ENCODE peak calls at places on chromosomes 5 and 9, in nine cellular contexts. One of them, this sample, is unnamed.

GRCh38 chr5:33299621-33300208 is 141.1 kb upstream of the TARS1 start:
- DNase-seq in CD8-positive, alpha-beta T cell: no peak
- DNase-seq in frontal cortex: no peak
- DNase-seq in anterior cingulate cortex: no peak
- DNase-seq in posterior vena cava: no peak
- DNase-seq in non-pigmented ciliary epithelial cell: no peak
- DNase-seq in heart left ventricle: no peak
- DNase-seq in NCI-H2171 treated with DMSO at 0.1 percent for 48 hours: peak; percentile 21
- DNase-seq in globus pallidus: peak; percentile 44
- DNase-seq in this sample: peak; percentile 12

GRCh38 chr9:136218673-136219072 is 13.7 kb upstream of the LHX3 start:
- DNase-seq in CD8-positive, alpha-beta T cell: no peak
- DNase-seq in frontal cortex: no peak
- DNase-seq in anterior cingulate cortex: no peak
- DNase-seq in posterior vena cava: no peak
- DNase-seq in non-pigmented ciliary epithelial cell: no peak
- DNase-seq in heart left ventricle: no peak
- DNase-seq in NCI-H2171 treated with DMSO at 0.1 percent for 48 hours: no peak
- DNase-seq in globus pallidus: no peak
- DNase-seq in this sample: no peak

GRCh38 chr5:138724470-138725146 is 28.6 kb upstream of the CTNNA1 start:
- DNase-seq in CD8-positive, alpha-beta T cell: no peak
- DNase-seq in frontal cortex: no peak
- DNase-seq in anterior cingulate cortex: no peak
- DNase-seq in posterior vena cava: no peak
- DNase-seq in non-pigmented ciliary epithelial cell: no peak
- DNase-seq in heart left ventricle: peak; percentile 55
- DNase-seq in NCI-H2171 treated with DMSO at 0.1 percent for 48 hours: peak; percentile 43
- DNase-seq in globus pallidus: peak; percentile 33
- DNase-seq in this sample: no peak

GRCh38 chr9:107387401-107387800 is 102.2 kb downstream of the KLF4 start:
- DNase-seq in CD8-positive, alpha-beta T cell: no peak
- DNase-seq in frontal cortex: no peak
- DNase-seq in anterior cingulate cortex: no peak
- DNase-seq in posterior vena cava: no peak
- DNase-seq in non-pigmented ciliary epithelial cell: no peak
- DNase-seq in heart left ventricle: peak; percentile 36
- DNase-seq in NCI-H2171 treated with DMSO at 0.1 percent for 48 hours: peak; percentile 24
- DNase-seq in globus pallidus: no peak
- DNase-seq in this sample: no peak

GRCh38 chr5:126975791-126976190 is 54.6 kb downstream of the MARCHF3 start:
- DNase-seq in CD8-positive, alpha-beta T cell: no peak
- DNase-seq in frontal cortex: no peak
- DNase-seq in anterior cingulate cortex: no peak
- DNase-seq in posterior vena cava: no peak
- DNase-seq in non-pigmented ciliary epithelial cell: no peak
- DNase-seq in heart left ventricle: no peak
- DNase-seq in NCI-H2171 treated with DMSO at 0.1 percent for 48 hours: peak; percentile 73
- DNase-seq in globus pallidus: no peak
- DNase-seq in this sample: no peak

GRCh38 chr5:124623265-124623664 is 123.2 kb downstream of the ZNF608 start:
- DNase-seq in CD8-positive, alpha-beta T cell: no peak
- DNase-seq in frontal cortex: no peak
- DNase-seq in anterior cingulate cortex: no peak
- DNase-seq in posterior vena cava: no peak
- DNase-seq in non-pigmented ciliary epithelial cell: no peak
- DNase-seq in heart left ventricle: no peak
- DNase-seq in NCI-H2171 treated with DMSO at 0.1 percent for 48 hours: no peak
- DNase-seq in globus pallidus: no peak
- DNase-seq in this sample: no peak

GRCh38 chr9:9257999-9258398 is 1354.8 kb downstream of the PTPRD start:
- DNase-seq in CD8-positive, alpha-beta T cell: no peak
- DNase-seq in frontal cortex: no peak
- DNase-seq in anterior cingulate cortex: no peak
- DNase-seq in posterior vena cava: no peak
- DNase-seq in non-pigmented ciliary epithelial cell: no peak
- DNase-seq in heart left ventricle: no peak
- DNase-seq in NCI-H2171 treated with DMSO at 0.1 percent for 48 hours: no peak
- DNase-seq in globus pallidus: no peak
- DNase-seq in this sample: no peak

GRCh38 chr5:11963227-11963626 is 59.0 kb upstream of the CTNND2 start:
- DNase-seq in CD8-positive, alpha-beta T cell: no peak
- DNase-seq in frontal cortex: no peak
- DNase-seq in anterior cingulate cortex: no peak
- DNase-seq in posterior vena cava: no peak
- DNase-seq in non-pigmented ciliary epithelial cell: no peak
- DNase-seq in heart left ventricle: no peak
- DNase-seq in NCI-H2171 treated with DMSO at 0.1 percent for 48 hours: no peak
- DNase-seq in globus pallidus: no peak
- DNase-seq in this sample: no peak

GRCh38 chr5:132237141-132237540 is 9.5 kb upstream of the P4HA2 start:
- DNase-seq in CD8-positive, alpha-beta T cell: no peak
- DNase-seq in frontal cortex: no peak
- DNase-seq in anterior cingulate cortex: no peak
- DNase-seq in posterior vena cava: peak; percentile 57
- DNase-seq in non-pigmented ciliary epithelial cell: no peak
- DNase-seq in heart left ventricle: no peak
- DNase-seq in NCI-H2171 treated with DMSO at 0.1 percent for 48 hours: no peak
- DNase-seq in globus pallidus: no peak
- DNase-seq in this sample: no peak

GRCh38 chr5:176625966-176626875 is 4.1 kb downstream of the SNCB start:
- DNase-seq in CD8-positive, alpha-beta T cell: no peak
- DNase-seq in frontal cortex: no peak
- DNase-seq in anterior cingulate cortex: no peak
- DNase-seq in posterior vena cava: no peak
- DNase-seq in non-pigmented ciliary epithelial cell: no peak
- DNase-seq in heart left ventricle: no peak
- DNase-seq in NCI-H2171 treated with DMSO at 0.1 percent for 48 hours: no peak
- DNase-seq in globus pallidus: no peak
- DNase-seq in this sample: no peak

GRCh38 chr9:110049699-110050450 is 158.1 kb downstream of the C9orf152 start:
- DNase-seq in CD8-positive, alpha-beta T cell: no peak
- DNase-seq in frontal cortex: no peak
- DNase-seq in anterior cingulate cortex: no peak
- DNase-seq in posterior vena cava: peak; percentile 84
- DNase-seq in non-pigmented ciliary epithelial cell: no peak
- DNase-seq in heart left ventricle: peak; percentile 55
- DNase-seq in NCI-H2171 treated with DMSO at 0.1 percent for 48 hours: peak; percentile 35
- DNase-seq in globus pallidus: no peak
- DNase-seq in this sample: no peak

GRCh38 chr9:88583901-88584596 is 49.1 kb downstream of the NXNL2 start:
- DNase-seq in CD8-positive, alpha-beta T cell: no peak
- DNase-seq in frontal cortex: no peak
- DNase-seq in anterior cingulate cortex: no peak
- DNase-seq in posterior vena cava: no peak
- DNase-seq in non-pigmented ciliary epithelial cell: no peak
- DNase-seq in heart left ventricle: no peak
- DNase-seq in NCI-H2171 treated with DMSO at 0.1 percent for 48 hours: no peak
- DNase-seq in globus pallidus: no peak
- DNase-seq in this sample: no peak

GRCh38 chr5:119840175-119840574 is 210.8 kb downstream of the FAM170A start:
- DNase-seq in CD8-positive, alpha-beta T cell: no peak
- DNase-seq in frontal cortex: no peak
- DNase-seq in anterior cingulate cortex: no peak
- DNase-seq in posterior vena cava: no peak
- DNase-seq in non-pigmented ciliary epithelial cell: no peak
- DNase-seq in heart left ventricle: no peak
- DNase-seq in NCI-H2171 treated with DMSO at 0.1 percent for 48 hours: no peak
- DNase-seq in globus pallidus: no peak
- DNase-seq in this sample: no peak

GRCh38 chr5:151150484-151151262 is 6.9 kb downstream of the ANXA6 start:
- DNase-seq in CD8-positive, alpha-beta T cell: peak; percentile 88
- DNase-seq in frontal cortex: no peak
- DNase-seq in anterior cingulate cortex: peak; percentile 45
- DNase-seq in posterior vena cava: no peak
- DNase-seq in non-pigmented ciliary epithelial cell: no peak
- DNase-seq in heart left ventricle: no peak
- DNase-seq in NCI-H2171 treated with DMSO at 0.1 percent for 48 hours: peak; percentile 64
- DNase-seq in globus pallidus: no peak
- DNase-seq in this sample: no peak

GRCh38 chr5:77076961-77077820 is 9.9 kb downstream of the ZBED3 start:
- DNase-seq in CD8-positive, alpha-beta T cell: peak; percentile 50
- DNase-seq in frontal cortex: peak; percentile 81
- DNase-seq in anterior cingulate cortex: peak; percentile 74
- DNase-seq in posterior vena cava: peak; percentile 94
- DNase-seq in non-pigmented ciliary epithelial cell: no peak
- DNase-seq in heart left ventricle: peak; percentile 74
- DNase-seq in NCI-H2171 treated with DMSO at 0.1 percent for 48 hours: no peak
- DNase-seq in globus pallidus: peak; percentile 67
- DNase-seq in this sample: no peak

GRCh38 chr9:97698865-97699264 is 1.7 kb upstream of the XPA start:
- DNase-seq in CD8-positive, alpha-beta T cell: no peak
- DNase-seq in frontal cortex: no peak
- DNase-seq in anterior cingulate cortex: no peak
- DNase-seq in posterior vena cava: peak; percentile 81
- DNase-seq in non-pigmented ciliary epithelial cell: no peak
- DNase-seq in heart left ventricle: no peak
- DNase-seq in NCI-H2171 treated with DMSO at 0.1 percent for 48 hours: no peak
- DNase-seq in globus pallidus: no peak
- DNase-seq in this sample: no peak

GRCh38 chr9:127754099-127754760 is 19.1 kb upstream of the TOR2A start:
- DNase-seq in CD8-positive, alpha-beta T cell: no peak
- DNase-seq in frontal cortex: peak; percentile 61
- DNase-seq in anterior cingulate cortex: peak; percentile 45
- DNase-seq in posterior vena cava: no peak
- DNase-seq in non-pigmented ciliary epithelial cell: no peak
- DNase-seq in heart left ventricle: no peak
- DNase-seq in NCI-H2171 treated with DMSO at 0.1 percent for 48 hours: peak; percentile 80
- DNase-seq in globus pallidus: no peak
- DNase-seq in this sample: no peak

GRCh38 chr9:36141288-36141687 is 4.8 kb downstream of the GLIPR2 start:
- DNase-seq in CD8-positive, alpha-beta T cell: no peak
- DNase-seq in frontal cortex: no peak
- DNase-seq in anterior cingulate cortex: no peak
- DNase-seq in posterior vena cava: peak; percentile 82
- DNase-seq in non-pigmented ciliary epithelial cell: no peak
- DNase-seq in heart left ventricle: no peak
- DNase-seq in NCI-H2171 treated with DMSO at 0.1 percent for 48 hours: no peak
- DNase-seq in globus pallidus: no peak
- DNase-seq in this sample: no peak

GRCh38 chr9:122234022-122234748 is 5.4 kb upstream of the LHX6 start:
- DNase-seq in CD8-positive, alpha-beta T cell: no peak
- DNase-seq in frontal cortex: no peak
- DNase-seq in anterior cingulate cortex: no peak
- DNase-seq in posterior vena cava: no peak
- DNase-seq in non-pigmented ciliary epithelial cell: no peak
- DNase-seq in heart left ventricle: no peak
- DNase-seq in NCI-H2171 treated with DMSO at 0.1 percent for 48 hours: no peak
- DNase-seq in globus pallidus: no peak
- DNase-seq in this sample: no peak

GRCh38 chr5:150489358-150490295 is 18.3 kb upstream of the NDST1 start:
- DNase-seq in CD8-positive, alpha-beta T cell: no peak
- DNase-seq in frontal cortex: peak; percentile 45
- DNase-seq in anterior cingulate cortex: no peak
- DNase-seq in posterior vena cava: no peak
- DNase-seq in non-pigmented ciliary epithelial cell: no peak
- DNase-seq in heart left ventricle: peak; percentile 64
- DNase-seq in NCI-H2171 treated with DMSO at 0.1 percent for 48 hours: no peak
- DNase-seq in globus pallidus: peak; percentile 90
- DNase-seq in this sample: no peak

GRCh38 chr9:122336836-122337560 is 33.8 kb upstream of the PTGS1 start:
- DNase-seq in CD8-positive, alpha-beta T cell: no peak
- DNase-seq in frontal cortex: peak; percentile 28
- DNase-seq in anterior cingulate cortex: no peak
- DNase-seq in posterior vena cava: no peak
- DNase-seq in non-pigmented ciliary epithelial cell: no peak
- DNase-seq in heart left ventricle: no peak
- DNase-seq in NCI-H2171 treated with DMSO at 0.1 percent for 48 hours: no peak
- DNase-seq in globus pallidus: no peak
- DNase-seq in this sample: no peak

GRCh38 chr9:136268318-136268717 is 22.7 kb upstream of the QSOX2 start:
- DNase-seq in CD8-positive, alpha-beta T cell: peak; percentile 15
- DNase-seq in frontal cortex: no peak
- DNase-seq in anterior cingulate cortex: no peak
- DNase-seq in posterior vena cava: no peak
- DNase-seq in non-pigmented ciliary epithelial cell: no peak
- DNase-seq in heart left ventricle: no peak
- DNase-seq in NCI-H2171 treated with DMSO at 0.1 percent for 48 hours: peak; percentile 59
- DNase-seq in globus pallidus: no peak
- DNase-seq in this sample: no peak

GRCh38 chr5:1874348-1874747 is 8.4 kb downstream of the IRX4 start:
- DNase-seq in CD8-positive, alpha-beta T cell: no peak
- DNase-seq in frontal cortex: no peak
- DNase-seq in anterior cingulate cortex: no peak
- DNase-seq in posterior vena cava: no peak
- DNase-seq in non-pigmented ciliary epithelial cell: no peak
- DNase-seq in heart left ventricle: no peak
- DNase-seq in NCI-H2171 treated with DMSO at 0.1 percent for 48 hours: peak; percentile 91
- DNase-seq in globus pallidus: no peak
- DNase-seq in this sample: no peak

GRCh38 chr9:33858346-33858869 is 41.4 kb downstream of the UBE2R2 start:
- DNase-seq in CD8-positive, alpha-beta T cell: no peak
- DNase-seq in frontal cortex: no peak
- DNase-seq in anterior cingulate cortex: no peak
- DNase-seq in posterior vena cava: no peak
- DNase-seq in non-pigmented ciliary epithelial cell: no peak
- DNase-seq in heart left ventricle: no peak
- DNase-seq in NCI-H2171 treated with DMSO at 0.1 percent for 48 hours: no peak
- DNase-seq in globus pallidus: no peak
- DNase-seq in this sample: no peak

GRCh38 chr9:121120386-121120785 is 45.6 kb downstream of the CNTRL start:
- DNase-seq in CD8-positive, alpha-beta T cell: no peak
- DNase-seq in frontal cortex: no peak
- DNase-seq in anterior cingulate cortex: no peak
- DNase-seq in posterior vena cava: no peak
- DNase-seq in non-pigmented ciliary epithelial cell: no peak
- DNase-seq in heart left ventricle: no peak
- DNase-seq in NCI-H2171 treated with DMSO at 0.1 percent for 48 hours: no peak
- DNase-seq in globus pallidus: no peak
- DNase-seq in this sample: no peak

GRCh38 chr5:134649163-134649916 is 755 bp downstream of the SEC24A start:
- DNase-seq in CD8-positive, alpha-beta T cell: no peak
- DNase-seq in frontal cortex: peak; percentile 14
- DNase-seq in anterior cingulate cortex: no peak
- DNase-seq in posterior vena cava: no peak
- DNase-seq in non-pigmented ciliary epithelial cell: no peak
- DNase-seq in heart left ventricle: peak; percentile 39
- DNase-seq in NCI-H2171 treated with DMSO at 0.1 percent for 48 hours: no peak
- DNase-seq in globus pallidus: peak; percentile 1
- DNase-seq in this sample: no peak

GRCh38 chr5:40648150-40648549 is 31.6 kb upstream of the PTGER4 start:
- DNase-seq in CD8-positive, alpha-beta T cell: no peak
- DNase-seq in frontal cortex: no peak
- DNase-seq in anterior cingulate cortex: no peak
- DNase-seq in posterior vena cava: no peak
- DNase-seq in non-pigmented ciliary epithelial cell: no peak
- DNase-seq in heart left ventricle: no peak
- DNase-seq in NCI-H2171 treated with DMSO at 0.1 percent for 48 hours: no peak
- DNase-seq in globus pallidus: no peak
- DNase-seq in this sample: no peak

GRCh38 chr5:39176740-39177628 is 42.4 kb downstream of the FYB1 start:
- DNase-seq in CD8-positive, alpha-beta T cell: peak; percentile 66
- DNase-seq in frontal cortex: no peak
- DNase-seq in anterior cingulate cortex: no peak
- DNase-seq in posterior vena cava: no peak
- DNase-seq in non-pigmented ciliary epithelial cell: no peak
- DNase-seq in heart left ventricle: no peak
- DNase-seq in NCI-H2171 treated with DMSO at 0.1 percent for 48 hours: no peak
- DNase-seq in globus pallidus: no peak
- DNase-seq in this sample: no peak

GRCh38 chr9:94619012-94619411 is 20.3 kb downstream of the FBP1 start:
- DNase-seq in CD8-positive, alpha-beta T cell: no peak
- DNase-seq in frontal cortex: no peak
- DNase-seq in anterior cingulate cortex: no peak
- DNase-seq in posterior vena cava: no peak
- DNase-seq in non-pigmented ciliary epithelial cell: no peak
- DNase-seq in heart left ventricle: no peak
- DNase-seq in NCI-H2171 treated with DMSO at 0.1 percent for 48 hours: no peak
- DNase-seq in globus pallidus: no peak
- DNase-seq in this sample: no peak

GRCh38 chr5:100313657-100314056 is 221.5 kb upstream of the FAM174A start:
- DNase-seq in CD8-positive, alpha-beta T cell: no peak
- DNase-seq in frontal cortex: no peak
- DNase-seq in anterior cingulate cortex: no peak
- DNase-seq in posterior vena cava: no peak
- DNase-seq in non-pigmented ciliary epithelial cell: no peak
- DNase-seq in heart left ventricle: no peak
- DNase-seq in NCI-H2171 treated with DMSO at 0.1 percent for 48 hours: no peak
- DNase-seq in globus pallidus: no peak
- DNase-seq in this sample: no peak

GRCh38 chr9:73714294-73714693 is 562.6 kb downstream of the ANXA1 start:
- DNase-seq in CD8-positive, alpha-beta T cell: no peak
- DNase-seq in frontal cortex: no peak
- DNase-seq in anterior cingulate cortex: no peak
- DNase-seq in posterior vena cava: no peak
- DNase-seq in non-pigmented ciliary epithelial cell: peak; percentile 22
- DNase-seq in heart left ventricle: no peak
- DNase-seq in NCI-H2171 treated with DMSO at 0.1 percent for 48 hours: no peak
- DNase-seq in globus pallidus: no peak
- DNase-seq in this sample: no peak